ENCODE peak calls at places on chromosomes 12 and 14, in eight cellular contexts. O is A673; K is type B pancreatic cell; X is substantia nigra; W is G401; R is IMR-90; Y is CD8-positive, alpha-beta memory T cell; D is lung. C is an unnamed sample.

GRCh38 chr14:100341301-100342031 is 18.3 kb downstream of the SLC25A47 start:
- DNase-seq in O (no peak), K (no peak), X (no peak), W (no peak), R (peak; percentile 95), Y (no peak), D (peak; percentile 63), C (peak; percentile 52)

GRCh38 chr14:57549165-57549564 is 55.5 kb upstream of the CCDC198 start:
- DNase-seq in O (no peak), K (no peak), X (no peak), W (no peak), R (no peak), Y (no peak), D (no peak), C (no peak)

GRCh38 chr14:94394594-94395305 is 6.3 kb upstream of the SERPINA1 start:
- DNase-seq in O (peak; percentile 17), K (no peak), X (no peak), W (no peak), R (peak; percentile 58), Y (no peak), D (peak; percentile 69), C (no peak)

GRCh38 chr12:130668286-130669204 is 47.6 kb downstream of the RIMBP2 start:
- DNase-seq in O (no peak), K (no peak), X (no peak), W (no peak), R (no peak), Y (no peak), D (no peak), C (no peak)

GRCh38 chr14:76697246-76697645 is 64.0 kb upstream of the VASH1 start:
- DNase-seq in O (no peak), K (peak; percentile 42), X (no peak), W (no peak), R (no peak), Y (no peak), D (no peak), C (no peak)

GRCh38 chr14:58395815-58396626 is at the start of gene TOMM20L:
- DNase-seq in O (peak; percentile 83), K (peak; percentile 89), X (peak; percentile 40), W (peak; percentile 50), R (peak; percentile 48), Y (peak; percentile 77), D (peak; percentile 71), C (peak; percentile 76)

GRCh38 chr12:29427964-29428363 is 47.0 kb upstream of the ERGIC2 start:
- DNase-seq in O (peak; percentile 5), K (no peak), X (no peak), W (no peak), R (no peak), Y (no peak), D (no peak), C (no peak)

GRCh38 chr14:62694075-62694474 is 351.2 kb downstream of the KCNH5 start:
- DNase-seq in O (no peak), K (no peak), X (no peak), W (no peak), R (peak; percentile 99), Y (no peak), D (no peak), C (no peak)

GRCh38 chr14:104192146-104192882 is 53.9 kb downstream of the KIF26A start:
- DNase-seq in O (no peak), K (no peak), X (no peak), W (no peak), R (no peak), Y (no peak), D (no peak), C (no peak)

GRCh38 chr12:91009319-91009950 is 4.7 kb upstream of the EPYC start:
- DNase-seq in O (no peak), K (no peak), X (no peak), W (no peak), R (peak; percentile 41), Y (no peak), D (no peak), C (no peak)

GRCh38 chr12:49565119-49565955 is 2.6 kb downstream of the MCRS1 start:
- DNase-seq in O (no peak), K (no peak), X (no peak), W (no peak), R (no peak), Y (no peak), D (no peak), C (no peak)

GRCh38 chr14:68089146-68089715 is 269.7 kb downstream of the RAD51B start:
- DNase-seq in O (peak; percentile 74), K (no peak), X (no peak), W (peak; percentile 52), R (peak; percentile 61), Y (no peak), D (no peak), C (no peak)

GRCh38 chr12:126558810-126559209 is 1493.6 kb downstream of the AACS start:
- DNase-seq in O (no peak), K (no peak), X (no peak), W (no peak), R (no peak), Y (no peak), D (no peak), C (no peak)

GRCh38 chr14:37779480-37779879 is 184.1 kb downstream of the TTC6 start:
- DNase-seq in O (no peak), K (no peak), X (no peak), W (no peak), R (no peak), Y (no peak), D (no peak), C (no peak)

GRCh38 chr12:102474438-102475064 is 5.8 kb downstream of the IGF1 start:
- DNase-seq in O (no peak), K (no peak), X (no peak), W (no peak), R (peak; percentile 62), Y (no peak), D (no peak), C (no peak)

GRCh38 chr12:29782285-29782820 is 1.4 kb downstream of the TMTC1 start:
- DNase-seq in O (peak; percentile 21), K (no peak), X (no peak), W (no peak), R (peak; percentile 71), Y (no peak), D (no peak), C (no peak)

GRCh38 chr14:62736426-62737043 is 308.7 kb downstream of the KCNH5 start:
- DNase-seq in O (no peak), K (no peak), X (no peak), W (no peak), R (peak; percentile 10), Y (no peak), D (no peak), C (no peak)

GRCh38 chr14:69076341-69076740 is 76.6 kb downstream of the DCAF5 start:
- DNase-seq in O (no peak), K (no peak), X (no peak), W (no peak), R (no peak), Y (no peak), D (no peak), C (no peak)

GRCh38 chr14:89228921-89229639 is 188.0 kb downstream of the FOXN3 start:
- DNase-seq in O (no peak), K (no peak), X (no peak), W (peak; percentile 47), R (no peak), Y (no peak), D (no peak), C (no peak)

GRCh38 chr12:6430124-6430989 is 14.4 kb upstream of the CD27 start:
- DNase-seq in O (peak; percentile 94), K (no peak), X (no peak), W (no peak), R (peak; percentile 96), Y (peak; percentile 68), D (peak; percentile 89), C (no peak)

GRCh38 chr12:116288735-116289134 is 11.2 kb upstream of the MED13L start:
- DNase-seq in O (no peak), K (no peak), X (no peak), W (no peak), R (no peak), Y (no peak), D (no peak), C (no peak)

GRCh38 chr12:49279706-49280159 is 14.9 kb downstream of the TUBA1C start:
- DNase-seq in O (peak; percentile 52), K (no peak), X (no peak), W (peak; percentile 42), R (no peak), Y (no peak), D (peak; percentile 46), C (no peak)

GRCh38 chr14:20857630-20858261 is 33.4 kb upstream of the RNASE3 start:
- DNase-seq in O (peak; percentile 67), K (no peak), X (peak; percentile 80), W (peak; percentile 33), R (peak; percentile 34), Y (peak; percentile 74), D (peak; percentile 71), C (peak; percentile 73)

GRCh38 chr12:12870454-12870853 is 20.9 kb upstream of the GPRC5A start:
- DNase-seq in O (no peak), K (no peak), X (no peak), W (no peak), R (peak; percentile 100), Y (no peak), D (no peak), C (no peak)

GRCh38 chr12:94649349-94650142 is 811 bp downstream of the TMCC3 start:
- DNase-seq in O (no peak), K (peak; percentile 79), X (peak; percentile 49), W (peak; percentile 7), R (peak; percentile 4), Y (peak; percentile 57), D (peak; percentile 36), C (peak; percentile 45)

GRCh38 chr12:38155526-38156496 is 160.8 kb upstream of the ALG10B start:
- DNase-seq in O (no peak), K (no peak), X (no peak), W (no peak), R (no peak), Y (no peak), D (no peak), C (no peak)

GRCh38 chr14:89748004-89748403 is 206.5 kb downstream of the EFCAB11 start:
- DNase-seq in O (no peak), K (no peak), X (no peak), W (no peak), R (peak; percentile 85), Y (no peak), D (no peak), C (no peak)

GRCh38 chr12:13982010-13982409 is 608 bp upstream of the GRIN2B start:
- DNase-seq in O (peak; percentile 14), K (no peak), X (no peak), W (no peak), R (no peak), Y (no peak), D (no peak), C (peak; percentile 35)

GRCh38 chr14:55881577-55882241 is 236.5 kb upstream of the PELI2 start:
- DNase-seq in O (no peak), K (no peak), X (no peak), W (no peak), R (peak; percentile 16), Y (no peak), D (no peak), C (no peak)

GRCh38 chr14:23055621-23056256 is 1.6 kb downstream of the CDH24 start:
- DNase-seq in O (no peak), K (no peak), X (no peak), W (no peak), R (peak; percentile 29), Y (no peak), D (no peak), C (peak; percentile 32)

GRCh38 chr12:108418162-108418561 is 79.1 kb upstream of the CMKLR1 start:
- DNase-seq in O (no peak), K (no peak), X (no peak), W (no peak), R (no peak), Y (no peak), D (no peak), C (no peak)

C was measured in B cell.